ENCODE peak calls at places on chromosomes 12 and 14, in six cellular contexts. I, M, F, C, P and G are unnamed samples.

GRCh38 chr14:78836777-78837176 is 666.6 kb downstream of the NRXN3 start:
- DNase-seq in M (peak; percentile 21), P (peak; percentile 49), I (peak; percentile 51), C (no peak), F (no peak), G (no peak)

GRCh38 chr12:57242329-57242690 is 8.7 kb downstream of the STAC3 start:
- DNase-seq in P (no peak), M (peak; percentile 64), I (peak; percentile 72), C (no peak), F (no peak), G (peak; percentile 8)

GRCh38 chr12:87127272-87127671 is 871.1 kb upstream of the MGAT4C start:
- DNase-seq in C (no peak), I (no peak), P (no peak), M (no peak), F (no peak), G (no peak)

GRCh38 chr12:122865268-122866231 is 30.3 kb downstream of the HIP1R start:
- DNase-seq in I (peak; percentile 50), F (no peak), P (no peak), C (no peak), M (peak; percentile 79), G (no peak)

GRCh38 chr12:24719293-24719721 is 229.6 kb downstream of the BCAT1 start:
- DNase-seq in C (no peak), P (no peak), I (no peak), M (no peak), F (no peak), G (no peak)

GRCh38 chr12:1320021-1320420 is 274.4 kb downstream of the FBXL14 start:
- DNase-seq in F (no peak), M (no peak), C (no peak), I (no peak), P (no peak), G (no peak)

GRCh38 chr14:72801841-72802587 is 91.9 kb downstream of the DPF3 start:
- DNase-seq in C (no peak), F (no peak), M (no peak), I (no peak), P (no peak), G (no peak)

GRCh38 chr14:102630405-102630804 is 38.0 kb downstream of the RCOR1 start:
- DNase-seq in M (no peak), P (no peak), C (no peak), I (no peak), F (no peak), G (no peak)

GRCh38 chr12:93476555-93476954 is 9.2 kb downstream of the MRPL42 start:
- DNase-seq in I (no peak), P (no peak), F (no peak), M (no peak), C (no peak), G (no peak)

GRCh38 chr12:23525450-23526072 is 423.9 kb downstream of the SOX5 start:
- DNase-seq in M (no peak), C (no peak), P (no peak), I (no peak), F (no peak), G (no peak)

GRCh38 chr12:107845980-107846659 is 71.6 kb downstream of the ASCL4 start:
- DNase-seq in C (no peak), F (no peak), M (no peak), P (no peak), I (no peak), G (no peak)

DNA sequence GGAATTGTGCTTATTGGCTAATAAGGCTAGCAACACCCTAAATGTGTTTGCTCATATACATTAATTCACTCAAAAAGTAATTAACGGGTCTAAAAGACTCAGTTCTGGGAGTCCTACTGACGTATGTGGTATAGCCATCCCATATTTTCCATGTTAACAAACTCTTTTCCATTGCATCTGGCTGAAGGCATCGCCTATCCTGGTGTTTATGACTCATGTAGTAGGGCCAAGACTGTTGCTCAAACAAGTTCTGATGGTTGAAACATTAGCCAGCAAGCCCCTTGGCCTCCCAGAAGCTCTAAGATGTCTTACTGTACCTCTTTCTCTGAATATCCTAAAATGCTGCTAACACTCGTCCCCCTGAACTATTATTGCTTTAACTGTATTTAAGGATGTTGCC is 98.4 kb downstream of the PHLDA1 start:
- DNase-seq in P (no peak), I (no peak), F (no peak), M (no peak), C (peak; percentile 84), G (no peak)
- H3K4me3 ChIP-seq in P (no peak overlapping the region), I (no peak overlapping the region), F (no peak overlapping the region), M (no peak overlapping the region), C (no peak overlapping the region), G (no peak overlapping the region)

GRCh38 chr12:124201248-124201647 is 93.6 kb upstream of the RFLNA start:
- DNase-seq in F (no peak), I (no peak), C (no peak), P (no peak), M (no peak), G (no peak)
- H3K27me3 ChIP-seq in F (no peaks in the 10 kb centered on the region), I (no peaks in the 10 kb centered on the region), C (peaks cover 3% of the 10 kb centered on the region), P (no peaks in the 10 kb centered on the region), M (no peaks in the 10 kb centered on the region), G (no peaks in the 10 kb centered on the region)

GRCh38 chr12:13597166-13597565 is 384.2 kb downstream of the GRIN2B start:
- DNase-seq in F (no peak), C (no peak), P (no peak), M (no peak), I (no peak), G (no peak)

GRCh38 chr12:13595536-13596450 is 385.6 kb downstream of the GRIN2B start:
- DNase-seq in C (no peak), M (no peak), P (no peak), F (no peak), I (no peak), G (no peak)

GRCh38 chr12:13596714-13597113 is 384.7 kb downstream of the GRIN2B start:
- DNase-seq in P (no peak), F (no peak), C (no peak), I (no peak), M (no peak), G (no peak)

GRCh38 chr12:13592063-13592942 is 389.1 kb downstream of the GRIN2B start:
- DNase-seq in M (no peak), F (no peak), P (no peak), I (no peak), C (no peak), G (no peak)

GRCh38 chr12:13594731-13595514 is 386.5 kb downstream of the GRIN2B start:
- DNase-seq in M (no peak), I (no peak), P (no peak), C (no peak), F (no peak), G (no peak)
- H3K27ac ChIP-seq in M (no peak overlapping the region), I (no peak overlapping the region), P (no peak overlapping the region), C (no peak overlapping the region), F (no peak overlapping the region), G (no peak overlapping the region)

GRCh38 chr12:67829873-67830272 is 159.4 kb upstream of the IFNG-AS1 start:
- DNase-seq in M (no peak), F (no peak), I (no peak), P (no peak), C (no peak), G (no peak)

GRCh38 chr12:67826148-67826547 is 163.1 kb upstream of the IFNG-AS1 start:
- DNase-seq in F (no peak), P (no peak), I (no peak), C (no peak), M (no peak), G (no peak)

GRCh38 chr12:67826946-67827719 is 162.1 kb upstream of the IFNG-AS1 start:
- DNase-seq in P (peak; percentile 28), C (no peak), I (no peak), F (no peak), M (no peak), G (no peak)

GRCh38 chr12:67832155-67832554 is 157.1 kb upstream of the IFNG-AS1 start:
- DNase-seq in P (no peak), C (no peak), F (no peak), I (no peak), M (no peak), G (no peak)

GRCh38 chr12:67827820-67828383 is 161.3 kb upstream of the IFNG-AS1 start:
- DNase-seq in P (peak; percentile 40), F (no peak), C (peak; percentile 87), M (peak; percentile 14), I (no peak), G (no peak)
- H3K4me3 ChIP-seq in P (peak overlapping the region; percentile 13), F (peak overlapping the region; percentile 35), C (peak overlapping the region; percentile 68), M (peak overlapping the region; percentile 44), I (peak overlapping the region; percentile 55), G (no peak overlapping the region)

DNA sequence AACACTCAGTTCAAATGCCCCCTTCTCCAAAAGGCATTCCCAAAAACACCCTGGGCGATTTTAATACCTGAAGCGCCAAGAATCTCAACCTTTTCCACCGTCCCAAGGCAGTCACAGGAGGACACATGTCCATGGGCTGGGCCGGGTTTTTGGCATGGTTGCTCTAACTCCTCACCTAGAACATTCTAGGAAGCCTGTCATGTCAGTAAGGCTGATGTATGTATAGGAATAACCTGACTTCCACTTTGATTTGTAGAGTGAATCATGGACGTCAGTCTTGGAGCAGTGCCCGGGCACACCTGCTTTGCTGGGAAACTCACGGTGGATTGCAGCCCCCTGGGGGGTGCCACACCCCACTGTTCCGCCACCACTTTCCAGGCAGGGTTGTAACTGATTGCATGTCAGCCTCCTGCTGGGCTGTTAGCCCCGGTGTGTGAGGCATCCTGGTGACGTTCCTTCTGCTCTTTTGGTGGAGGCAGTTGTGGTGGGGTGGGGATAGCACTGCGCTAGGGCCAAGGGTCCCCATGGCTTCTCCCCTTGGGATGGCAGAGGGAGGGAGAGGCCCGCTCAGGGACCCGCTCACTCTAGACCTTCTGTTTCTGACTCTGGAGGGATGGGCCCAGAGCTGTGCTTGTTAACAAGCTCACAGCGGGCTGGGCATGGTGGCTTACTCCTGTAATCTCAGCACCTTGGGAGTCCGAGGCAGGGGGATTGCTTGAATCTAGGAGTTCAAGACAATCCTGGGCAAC is 35.2 kb upstream of the FAM181A start:
- DNase-seq in P (no peak), I (no peak), M (no peak), F (no peak), C (no peak), G (no peak)
- H3K27me3 ChIP-seq in P (no peaks in the 10 kb centered on the region), I (no peaks in the 10 kb centered on the region), M (no peaks in the 10 kb centered on the region), F (no peaks in the 10 kb centered on the region), C (peaks cover 22% of the 10 kb centered on the region), G (no peaks in the 10 kb centered on the region)